ENCODE peak calls at places on chromosomes 6 and 20, in six cellular contexts. One of them, this sample, is unnamed.

GRCh38 chr6:137581019-137581707 is 87.0 kb upstream of the OLIG3 start:
- DNase-seq in H9: no peak
- DNase-seq in IMR-90: no peak
- DNase-seq in H1: no peak
- DNase-seq in neuronal stem cell: no peak
- DNase-seq in mesendoderm: no peak
- DNase-seq in this sample: no peak

GRCh38 chr20:47396762-47397476 is 40.4 kb upstream of the ZMYND8 start:
- DNase-seq in H9: no peak
- DNase-seq in IMR-90: no peak
- DNase-seq in H1: no peak
- DNase-seq in neuronal stem cell: no peak
- DNase-seq in mesendoderm: no peak
- DNase-seq in this sample: peak; percentile 38

GRCh38 chr6:144286503-144287393 is 1.6 kb downstream of the UTRN start:
- DNase-seq in H9: peak; percentile 85
- DNase-seq in IMR-90: peak; percentile 93
- DNase-seq in H1: peak; percentile 76
- DNase-seq in neuronal stem cell: peak; percentile 69
- DNase-seq in mesendoderm: peak; percentile 94
- DNase-seq in this sample: peak; percentile 87

GRCh38 chr6:52993461-52993860 is 1.6 kb downstream of the GSTA4 start:
- DNase-seq in H9: no peak
- DNase-seq in IMR-90: no peak
- DNase-seq in H1: no peak
- DNase-seq in neuronal stem cell: no peak
- DNase-seq in mesendoderm: no peak
- DNase-seq in this sample: peak; percentile 18

GRCh38 chr6:166850677-166851076 is 105.7 kb downstream of the RNASET2 start:
- DNase-seq in H9: no peak
- DNase-seq in IMR-90: no peak
- DNase-seq in H1: no peak
- DNase-seq in neuronal stem cell: no peak
- DNase-seq in mesendoderm: no peak
- DNase-seq in this sample: no peak

GRCh38 chr20:37298190-37298939 is 8.9 kb downstream of the MANBAL start:
- DNase-seq in H9: no peak
- DNase-seq in IMR-90: peak; percentile 84
- DNase-seq in H1: no peak
- DNase-seq in neuronal stem cell: no peak
- DNase-seq in mesendoderm: no peak
- DNase-seq in this sample: peak; percentile 72

GRCh38 chr6:94144807-94145206 is 725.4 kb upstream of the EPHA7 start:
- DNase-seq in H9: no peak
- DNase-seq in IMR-90: no peak
- DNase-seq in H1: no peak
- DNase-seq in neuronal stem cell: no peak
- DNase-seq in mesendoderm: no peak
- DNase-seq in this sample: no peak

GRCh38 chr20:54197621-54198604 is 10.0 kb upstream of the PFDN4 start:
- DNase-seq in H9: no peak
- DNase-seq in IMR-90: peak; percentile 49
- DNase-seq in H1: no peak
- DNase-seq in neuronal stem cell: no peak
- DNase-seq in mesendoderm: peak; percentile 68
- DNase-seq in this sample: no peak

GRCh38 chr6:149044394-149044965 is 273.0 kb upstream of the TAB2 start:
- DNase-seq in H9: no peak
- DNase-seq in IMR-90: no peak
- DNase-seq in H1: no peak
- DNase-seq in neuronal stem cell: no peak
- DNase-seq in mesendoderm: no peak
- DNase-seq in this sample: no peak
- H2BK15ac ChIP-seq in H9: no peak overlapping the region
- H2BK15ac ChIP-seq in IMR-90: no peak overlapping the region
- H2BK15ac ChIP-seq in H1: no peak overlapping the region
- H2BK15ac ChIP-seq in neuronal stem cell: no peak overlapping the region
- H2BK15ac ChIP-seq in mesendoderm: no peak overlapping the region
- H2BK15ac ChIP-seq in this sample: no peak overlapping the region

DNA sequence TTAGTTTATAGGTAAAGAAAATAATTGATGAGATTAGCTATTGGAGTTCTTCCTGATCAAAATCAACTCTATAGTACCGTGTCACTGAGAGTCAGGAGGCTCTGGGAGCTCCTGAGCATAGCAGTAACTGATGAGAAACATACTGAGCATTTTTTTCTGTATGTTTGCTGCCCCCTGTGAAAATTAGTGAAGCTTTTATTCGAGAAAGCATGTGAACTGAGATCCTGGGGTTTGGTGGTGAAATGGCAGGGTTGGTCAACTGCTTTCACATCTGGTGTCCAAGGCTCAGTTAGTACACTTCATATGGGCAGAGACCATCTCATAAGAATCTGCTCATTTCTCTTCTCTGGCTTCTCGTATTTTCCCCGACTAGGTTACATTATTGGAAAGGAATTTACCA is 4.1 kb upstream of the ABT1 start:
- DNase-seq in H9: no peak
- DNase-seq in IMR-90: no peak
- DNase-seq in H1: no peak
- DNase-seq in neuronal stem cell: no peak
- DNase-seq in mesendoderm: no peak
- DNase-seq in this sample: peak; percentile 24
- H2BK15ac ChIP-seq in H9: no peak overlapping the region
- H2BK15ac ChIP-seq in IMR-90: no peak overlapping the region
- H2BK15ac ChIP-seq in H1: no peak overlapping the region
- H2BK15ac ChIP-seq in neuronal stem cell: no peak overlapping the region
- H2BK15ac ChIP-seq in mesendoderm: no peak overlapping the region
- H2BK15ac ChIP-seq in this sample: no peak overlapping the region

DNA sequence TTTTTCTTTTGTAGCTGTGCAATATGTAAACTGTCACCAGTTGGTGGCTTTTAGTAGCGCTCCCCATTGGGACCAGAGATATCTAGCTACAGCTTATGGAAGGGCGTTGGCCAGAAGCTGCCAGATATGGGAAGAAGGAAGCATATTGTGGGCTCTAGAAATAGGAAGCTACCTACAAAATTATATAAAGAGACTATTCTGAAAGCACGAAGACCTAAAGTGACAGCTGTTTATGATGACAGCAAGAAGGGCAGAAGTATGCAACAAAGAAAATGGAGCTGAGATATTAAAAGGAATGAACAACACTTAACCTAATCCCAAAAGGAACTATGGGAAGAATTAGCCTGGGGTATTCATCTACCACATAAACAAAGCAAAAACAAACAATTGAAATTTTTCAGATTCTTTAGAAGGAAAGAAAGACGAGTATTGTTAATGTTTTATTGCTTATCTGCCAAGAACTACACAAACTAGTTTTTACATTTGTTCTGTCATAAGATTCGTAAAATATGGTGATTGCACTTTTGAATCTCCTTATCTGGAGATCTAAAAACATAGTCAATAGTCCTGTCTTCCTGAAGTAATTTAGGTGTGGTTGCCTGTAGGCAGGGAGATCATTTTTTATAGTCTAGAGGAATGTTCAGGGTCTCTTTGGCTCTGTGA is 81.6 kb downstream of the NCOA7 start:
- DNase-seq in H9: no peak
- DNase-seq in IMR-90: peak; percentile 25
- DNase-seq in H1: no peak
- DNase-seq in neuronal stem cell: no peak
- DNase-seq in mesendoderm: peak; percentile 30
- DNase-seq in this sample: no peak
- H2BK15ac ChIP-seq in H9: no peak overlapping the region
- H2BK15ac ChIP-seq in IMR-90: peak overlapping the region; percentile 75
- H2BK15ac ChIP-seq in H1: no peak overlapping the region
- H2BK15ac ChIP-seq in neuronal stem cell: no peak overlapping the region
- H2BK15ac ChIP-seq in mesendoderm: no peak overlapping the region
- H2BK15ac ChIP-seq in this sample: no peak overlapping the region

GRCh38 chr6:161079566-161080262 is 88.1 kb downstream of the MAP3K4 start:
- DNase-seq in H9: no peak
- DNase-seq in IMR-90: peak; percentile 88
- DNase-seq in H1: no peak
- DNase-seq in neuronal stem cell: no peak
- DNase-seq in mesendoderm: peak; percentile 40
- DNase-seq in this sample: peak; percentile 30
- H2BK15ac ChIP-seq in H9: no peak overlapping the region
- H2BK15ac ChIP-seq in IMR-90: no peak overlapping the region
- H2BK15ac ChIP-seq in H1: no peak overlapping the region
- H2BK15ac ChIP-seq in neuronal stem cell: no peak overlapping the region
- H2BK15ac ChIP-seq in mesendoderm: no peak overlapping the region
- H2BK15ac ChIP-seq in this sample: no peak overlapping the region

GRCh38 chr20:57062241-57062640 is 204.2 kb downstream of the BMP7 start:
- DNase-seq in H9: no peak
- DNase-seq in IMR-90: no peak
- DNase-seq in H1: no peak
- DNase-seq in neuronal stem cell: no peak
- DNase-seq in mesendoderm: no peak
- DNase-seq in this sample: no peak
- H2BK15ac ChIP-seq in H9: no peak overlapping the region
- H2BK15ac ChIP-seq in IMR-90: no peak overlapping the region
- H2BK15ac ChIP-seq in H1: no peak overlapping the region
- H2BK15ac ChIP-seq in neuronal stem cell: no peak overlapping the region
- H2BK15ac ChIP-seq in mesendoderm: no peak overlapping the region
- H2BK15ac ChIP-seq in this sample: no peak overlapping the region

GRCh38 chr6:56906752-56907151 is 48.2 kb upstream of the BEND6 start:
- DNase-seq in H9: no peak
- DNase-seq in IMR-90: peak; percentile 68
- DNase-seq in H1: no peak
- DNase-seq in neuronal stem cell: no peak
- DNase-seq in mesendoderm: peak; percentile 39
- DNase-seq in this sample: peak; percentile 46
- H2BK15ac ChIP-seq in H9: no peak overlapping the region
- H2BK15ac ChIP-seq in IMR-90: no peak overlapping the region
- H2BK15ac ChIP-seq in H1: no peak overlapping the region
- H2BK15ac ChIP-seq in neuronal stem cell: no peak overlapping the region
- H2BK15ac ChIP-seq in mesendoderm: no peak overlapping the region
- H2BK15ac ChIP-seq in this sample: no peak overlapping the region

GRCh38 chr20:32438331-32438858 is 80.3 kb downstream of the ASXL1 start:
- DNase-seq in H9: no peak
- DNase-seq in IMR-90: no peak
- DNase-seq in H1: no peak
- DNase-seq in neuronal stem cell: no peak
- DNase-seq in mesendoderm: no peak
- DNase-seq in this sample: no peak
- H2BK15ac ChIP-seq in H9: no peak overlapping the region
- H2BK15ac ChIP-seq in IMR-90: no peak overlapping the region
- H2BK15ac ChIP-seq in H1: no peak overlapping the region
- H2BK15ac ChIP-seq in neuronal stem cell: no peak overlapping the region
- H2BK15ac ChIP-seq in mesendoderm: no peak overlapping the region
- H2BK15ac ChIP-seq in this sample: no peak overlapping the region

DNA sequence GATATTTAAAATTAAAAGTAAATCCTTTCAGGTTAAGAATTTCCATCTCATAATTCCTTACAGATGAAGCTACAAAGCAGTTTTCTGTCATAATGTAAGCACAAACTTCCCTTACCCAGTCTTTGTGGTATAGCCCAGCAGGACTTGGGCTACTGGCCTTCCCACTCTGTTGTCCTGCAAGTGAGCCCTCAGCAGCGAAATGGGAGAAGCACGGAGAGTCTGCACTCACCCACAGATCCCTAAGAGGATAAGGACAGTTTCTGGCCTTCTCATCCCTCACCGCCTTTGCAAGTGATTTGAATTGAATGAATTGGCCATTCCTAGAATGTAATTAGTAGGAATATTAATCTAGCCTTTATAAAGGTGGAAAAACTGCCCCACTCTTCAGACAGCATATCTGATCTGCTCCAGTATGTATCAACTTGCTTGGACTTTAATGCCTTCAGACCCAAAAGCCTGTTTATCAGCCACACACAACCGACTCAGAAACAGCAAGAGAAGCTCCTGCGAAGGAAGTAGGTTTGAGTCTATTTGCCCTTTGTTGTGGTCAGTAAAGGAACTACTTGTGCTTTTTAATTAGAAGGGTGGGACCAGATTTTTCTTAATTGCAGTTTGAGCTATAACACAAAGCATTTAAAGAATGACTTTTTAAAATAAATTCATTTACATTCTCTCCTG is 29.9 kb upstream of the PRDM1 start:
- DNase-seq in H9: no peak
- DNase-seq in IMR-90: no peak
- DNase-seq in H1: no peak
- DNase-seq in neuronal stem cell: no peak
- DNase-seq in mesendoderm: peak; percentile 51
- DNase-seq in this sample: no peak
- H2BK15ac ChIP-seq in H9: no peak overlapping the region
- H2BK15ac ChIP-seq in IMR-90: no peak overlapping the region
- H2BK15ac ChIP-seq in H1: no peak overlapping the region
- H2BK15ac ChIP-seq in neuronal stem cell: no peak overlapping the region
- H2BK15ac ChIP-seq in mesendoderm: peak overlapping the region; percentile 67
- H2BK15ac ChIP-seq in this sample: no peak overlapping the region

This sample was measured in mesenchymal stem cell.